ENCODE peak calls at places on chromosomes 12 and 14, in seven cellular contexts. D is amniotic epithelial cell; Y is activated CD4-positive, alpha-beta memory T cell treated with anti-CD3 and anti-CD28 coated beads for 36 hours; M is stimulated activated CD4-positive, alpha-beta T cell treated with anti-CD3 and anti-CD28 coated beads, Interleukin-4, amount 100 ng/mL, for 24 hours; X is cerebellum; B is cardiac fibroblast; N is GM12865. T is an unnamed sample.

GRCh38 chr12:92003701-92004100 is 141.9 kb downstream of the BTG1 start:
- DNase-seq in D (no peak), Y (no peak), M (no peak), X (no peak), B (no peak), N (no peak), T (no peak)

GRCh38 chr12:96196781-96197180 is 2.6 kb downstream of the ELK3 start:
- DNase-seq in D (no peak), Y (peak), M (peak), X (no peak), B (no peak), N (no peak), T (no peak)

GRCh38 chr12:83016226-83016835 is 329.6 kb downstream of the TMTC2 start:
- DNase-seq in D (peak), Y (no peak), M (no peak), X (peak), B (peak), N (no peak), T (no peak)

GRCh38 chr12:4273651-4274395 is at the start of gene CCND2:
- DNase-seq in D (peak), Y (peak), M (peak), X (peak), B (peak), N (peak), T (peak)

GRCh38 chr14:93128785-93129459 is 13.2 kb upstream of the ITPK1 start:
- DNase-seq in D (no peak), Y (no peak), M (no peak), X (no peak), B (no peak), N (no peak), T (no peak)

GRCh38 chr14:87492556-87492955 is 500.4 kb downstream of the GALC start:
- DNase-seq in D (no peak), Y (no peak), M (no peak), X (no peak), B (no peak), N (no peak), T (no peak)

GRCh38 chr12:5148880-5149279 is 105.2 kb downstream of the KCNA5 start:
- DNase-seq in D (no peak), Y (no peak), M (no peak), X (no peak), B (no peak), N (no peak), T (no peak)

GRCh38 chr12:53983580-53984572 is 1.1 kb upstream of the HOXC10 start:
- DNase-seq in D (no peak), Y (no peak), M (no peak), X (no peak), B (no peak), N (no peak), T (no peak)

GRCh38 chr14:55255979-55256378 is 15.2 kb upstream of the FBXO34 start:
- DNase-seq in D (no peak), Y (no peak), M (no peak), X (no peak), B (no peak), N (no peak), T (no peak)

T was measured in C1 segment of cervical spinal cord.